ENCODE peak calls at places on chromosomes 4 and X, in four cellular contexts. M is suprapubic skin, Q is left ventricle myocardium inferior, Y is BJ. B is an unnamed sample.

GRCh38 chr4:88960576-88960975 is 96.4 kb downstream of the FAM13A start:
- DNase-seq in Y (no peak), M (no peak), Q (no peak), B (peak; percentile 29)

GRCh38 chrX:68060506-68061205 is 372.6 kb downstream of the OPHN1 start:
- DNase-seq in Y (no peak), M (no peak), Q (no peak), B (peak; percentile 4)

GRCh38 chr4:16026155-16026761 is 57.6 kb downstream of the PROM1 start:
- DNase-seq in Y (no peak), M (no peak), Q (no peak), B (peak; percentile 75)

GRCh38 chrX:53257670-53258423 is 23.5 kb downstream of the IQSEC2 start:
- DNase-seq in Q (no peak), Y (no peak), M (no peak), B (no peak)

GRCh38 chrX:107894038-107894437 is 68.4 kb downstream of the MID2 start:
- DNase-seq in M (no peak), Y (no peak), Q (no peak), B (peak; percentile 55)

GRCh38 chrX:79564362-79564761 is 197.2 kb upstream of the ITM2A start:
- DNase-seq in Y (no peak), M (no peak), Q (no peak), B (no peak)

GRCh38 chr4:73721901-73722300 is 18.5 kb upstream of the CXCL8 start:
- DNase-seq in M (no peak), Q (no peak), Y (no peak), B (peak; percentile 92)

GRCh38 chr4:48275247-48275646 is 5.6 kb upstream of the TEC start:
- DNase-seq in M (no peak), Y (no peak), Q (no peak), B (peak; percentile 25)

GRCh38 chr4:64857198-64857597 is 447.9 kb upstream of the TECRL start:
- DNase-seq in Q (no peak), M (no peak), Y (no peak), B (no peak)

GRCh38 chr4:52911684-52912294 is 49.7 kb downstream of the RASL11B start:
- DNase-seq in Q (peak; percentile 59), Y (no peak), M (peak; percentile 85), B (peak; percentile 81)

GRCh38 chrX:10190367-10190766 is 33.6 kb downstream of the CLCN4 start:
- DNase-seq in Q (no peak), Y (no peak), M (no peak), B (peak; percentile 87)

GRCh38 chr4:57061395-57061794 is 48.8 kb downstream of the IGFBP7 start:
- DNase-seq in M (no peak), Q (no peak), Y (no peak), B (peak; percentile 69)

GRCh38 chr4:63085091-63085490 is 1324.2 kb downstream of the TECRL start:
- DNase-seq in Q (no peak), Y (no peak), M (no peak), B (peak; percentile 0)

GRCh38 chrX:137575596-137576255 is 9.8 kb downstream of the ZIC3 start:
- DNase-seq in M (no peak), Q (no peak), Y (no peak), B (no peak)

GRCh38 chrX:76220856-76221255 is 48.0 kb downstream of the PBDC1 start:
- DNase-seq in M (no peak), Q (no peak), Y (no peak), B (no peak)

GRCh38 chr4:175412744-175413143 is 399.3 kb downstream of the GPM6A start:
- DNase-seq in Q (no peak), M (no peak), Y (peak; percentile 74), B (peak; percentile 78)

GRCh38 chr4:123892997-123893745 is 496.6 kb downstream of the SPRY1 start:
- DNase-seq in Y (no peak), Q (peak; percentile 20), M (no peak), B (peak; percentile 93)

GRCh38 chrX:121389976-121390709 is 342.7 kb downstream of the GLUD2 start:
- DNase-seq in M (no peak), Y (no peak), Q (no peak), B (no peak)

GRCh38 chrX:24339911-24340310 is 20.5 kb upstream of the SUPT20HL1 start:
- DNase-seq in Y (no peak), M (no peak), Q (no peak), B (no peak)

GRCh38 chrX:41802958-41803357 is 79.0 kb downstream of the GPR82 start:
- DNase-seq in Y (no peak), Q (no peak), M (no peak), B (peak; percentile 26)

GRCh38 chrX:153633048-153633447 is 14.0 kb upstream of the DUSP9 start:
- DNase-seq in M (no peak), Y (no peak), Q (no peak), B (no peak)

GRCh38 chr4:108762559-108763225 is at the start of gene ETNPPL:
- DNase-seq in Y (no peak), Q (peak; percentile 31), M (no peak), B (peak; percentile 6)

GRCh38 chrX:16807976-16808542 is 21.8 kb downstream of the TXLNG start:
- DNase-seq in M (no peak), Q (no peak), Y (no peak), B (peak; percentile 76)

GRCh38 chrX:134144231-134144630 is 92.8 kb upstream of the CCDC160 start:
- DNase-seq in Q (no peak), Y (no peak), M (no peak), B (no peak)

GRCh38 chr4:100254237-100254636 is 64.0 kb upstream of the DDIT4L start:
- DNase-seq in M (no peak), Y (no peak), Q (no peak), B (no peak)

GRCh38 chr4:6674500-6675149 is 19.1 kb upstream of the S100P start:
- DNase-seq in M (peak; percentile 43), Y (no peak), Q (no peak), B (peak; percentile 34)

GRCh38 chr4:161642708-161643107 is 521.1 kb downstream of the FSTL5 start:
- DNase-seq in Q (no peak), M (no peak), Y (no peak), B (peak; percentile 10)

GRCh38 chrX:122421434-122422121 is 762.5 kb upstream of the GRIA3 start:
- DNase-seq in M (no peak), Y (no peak), Q (peak; percentile 18), B (no peak)

GRCh38 chrX:81120270-81120935 is 81.3 kb downstream of the HMGN5 start:
- DNase-seq in Y (no peak), Q (no peak), M (no peak), B (no peak)

GRCh38 chr4:8215001-8215427 is 15.9 kb downstream of the SH3TC1 start:
- DNase-seq in Y (peak; percentile 48), M (no peak), Q (no peak), B (peak; percentile 91)

GRCh38 chr4:128061566-128062536 is 739 bp downstream of the LARP1B start:
- DNase-seq in M (no peak), Q (peak; percentile 53), Y (no peak), B (peak; percentile 42)

GRCh38 chrX:135345328-135345645 is 36.0 kb downstream of the ETDC start:
- DNase-seq in Y (peak; percentile 44), Q (peak; percentile 45), M (no peak), B (peak; percentile 68)
- H3K4me3 ChIP-seq in Y (peak overlapping the region; percentile 69), Q (peak overlapping the region; percentile 84), M (peak overlapping the region; percentile 69), B (peak overlapping the region; percentile 66)

GRCh38 chr4:122798917-122799316 is 27.7 kb upstream of the FGF2 start:
- DNase-seq in Y (no peak), M (no peak), Q (no peak), B (no peak)

GRCh38 chr4:122797405-122798094 is 29.1 kb upstream of the FGF2 start:
- DNase-seq in M (no peak), Q (no peak), Y (no peak), B (no peak)

GRCh38 chr4:122796801-122797404 is 29.7 kb upstream of the FGF2 start:
- DNase-seq in M (no peak), Y (no peak), Q (no peak), B (no peak)

GRCh38 chr4:122793811-122794210 is 32.8 kb upstream of the FGF2 start:
- DNase-seq in Y (no peak), Q (no peak), M (no peak), B (no peak)

DNA sequence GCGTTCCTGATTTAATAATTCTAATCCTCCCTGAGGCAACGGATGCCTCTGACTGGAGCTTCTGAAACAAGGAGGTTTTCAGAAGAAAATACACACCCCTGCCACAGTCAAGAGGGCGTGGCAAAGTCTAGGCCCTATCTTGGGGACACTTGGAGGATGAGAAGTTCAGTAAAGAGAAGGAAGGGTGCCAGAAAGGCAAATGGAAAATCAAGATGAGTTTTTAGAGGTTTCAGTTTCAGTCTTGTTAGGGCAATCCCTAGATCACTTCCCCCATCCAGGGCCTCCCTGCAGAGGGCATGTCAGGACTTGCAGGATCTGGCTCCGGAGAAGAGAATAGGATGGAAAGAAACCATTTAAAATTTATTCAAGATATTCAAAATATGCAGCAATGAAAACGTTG is 28.5 kb upstream of the FGF2 start:
- DNase-seq in Q (peak; percentile 45), M (no peak), Y (peak; percentile 97), B (peak; percentile 96)
- TF ChIP-seq CTCF in Q (no peak), M (no peak), Y (peak; percentile 23), B (peak; percentile 17)

GRCh38 chrX:86830685-86831084 is 682.4 kb downstream of the DACH2 start:
- DNase-seq in Q (no peak), M (no peak), Y (no peak), B (no peak)

GRCh38 chrX:86829786-86830185 is 681.5 kb downstream of the DACH2 start:
- DNase-seq in M (no peak), Q (no peak), Y (no peak), B (no peak)
- H3K4me3 ChIP-seq in M (no peak overlapping the region), Q (no peak overlapping the region), Y (no peak overlapping the region), B (no peak overlapping the region)

DNA sequence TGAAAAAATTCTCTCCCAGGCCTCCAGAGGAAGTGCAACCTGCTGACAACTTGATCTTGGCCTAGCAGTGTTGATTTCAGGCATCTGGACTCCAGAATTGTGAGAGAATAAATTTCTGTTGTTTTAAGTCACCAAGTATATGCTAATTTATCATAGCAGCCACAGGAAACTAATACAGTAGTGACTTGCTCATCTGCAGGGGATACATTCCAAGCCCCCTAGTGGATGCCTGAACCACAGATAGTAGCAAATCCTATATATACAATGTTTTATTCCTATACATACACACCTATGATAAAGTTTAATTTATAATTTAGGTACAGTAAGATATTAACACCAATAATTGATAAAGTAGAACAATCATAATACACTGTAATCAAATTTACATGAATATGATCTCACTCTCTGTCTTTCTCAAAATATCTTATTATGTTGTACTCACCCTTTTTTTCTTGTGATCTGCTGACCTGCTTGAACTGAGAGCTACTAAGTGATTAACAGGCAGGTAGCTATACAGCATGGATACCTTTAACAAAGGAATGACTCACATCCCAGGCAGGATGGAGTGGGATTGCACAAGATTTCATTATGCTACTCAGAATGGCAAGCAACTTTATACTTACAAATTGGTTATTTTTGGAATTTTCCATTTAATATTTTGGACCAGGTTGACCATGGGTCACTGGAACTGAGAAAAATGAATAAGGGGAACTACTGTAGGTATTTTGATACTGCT is 501.1 kb downstream of the KCNIP4 start:
- DNase-seq in Q (no peak), M (no peak), Y (no peak), B (no peak)
- TF ChIP-seq CTCF in Q (no peak), M (no peak), Y (no peak), B (no peak)

B was measured in cardiac fibroblast.